ENCODE peak calls at places on chromosome 18, in five cellular contexts. R is fibroblast of lung, H is WERI-Rb-1, K is spleen, M is A549. O is an unnamed sample.

GRCh38 chr18:7904529-7904928 is 337.4 kb downstream of the PTPRM start:
- DNase-seq in M (peak), K (no peak), R (peak), H (no peak), O (no peak)

GRCh38 chr18:24633121-24633520 is 172.7 kb downstream of the HRH4 start:
- DNase-seq in H (peak), K (no peak), M (no peak), R (peak), O (no peak)

GRCh38 chr18:22378672-22379282 is 38.9 kb downstream of the CTAGE1 start:
- DNase-seq in K (no peak), H (peak), M (peak), R (peak), O (peak)

GRCh38 chr18:50953822-50954221 is 14.0 kb upstream of the ELAC1 start:
- DNase-seq in R (no peak), H (no peak), M (no peak), K (no peak), O (no peak)

GRCh38 chr18:70387018-70387417 is 98.2 kb downstream of the SOCS6 start:
- DNase-seq in K (no peak), H (no peak), R (no peak), M (no peak), O (no peak)

GRCh38 chr18:79945118-79946042 is 6.1 kb downstream of the SLC66A2 start:
- DNase-seq in K (peak), H (peak), R (no peak), M (no peak), O (no peak)

GRCh38 chr18:61546598-61546997 is 213.4 kb downstream of the CDH20 start:
- DNase-seq in M (no peak), K (no peak), R (peak), H (no peak), O (no peak)

GRCh38 chr18:23591011-23591410 is 4.7 kb upstream of the NPC1 start:
- DNase-seq in R (no peak), M (peak), K (no peak), H (no peak), O (no peak)

GRCh38 chr18:32530947-32531651 is 60.4 kb upstream of the GAREM1 start:
- DNase-seq in M (peak), R (peak), K (no peak), H (no peak), O (no peak)

GRCh38 chr18:55321268-55322175 is 266.5 kb downstream of the TCF4 start:
- DNase-seq in K (peak), M (peak), R (peak), H (peak), O (peak)

GRCh38 chr18:13381907-13382682 is 163.5 kb downstream of the LDLRAD4 start:
- DNase-seq in R (peak), K (no peak), M (peak), H (no peak), O (no peak)

GRCh38 chr18:24195296-24196053 is 56.6 kb downstream of the CABYR start:
- DNase-seq in M (no peak), H (no peak), K (no peak), R (no peak), O (no peak)

GRCh38 chr18:61605376-61606067 is 272.3 kb downstream of the CDH20 start:
- DNase-seq in K (no peak), M (no peak), H (no peak), R (no peak), O (no peak)

GRCh38 chr18:31101148-31102019 is 837 bp downstream of the DSC2 start:
- DNase-seq in R (peak), M (peak), K (peak), H (peak), O (no peak)

GRCh38 chr18:59787998-59788875 is 91.0 kb upstream of the CCBE1 start:
- DNase-seq in H (no peak), M (peak), K (no peak), R (peak), O (no peak)

GRCh38 chr18:24544141-24544498 is 83.7 kb downstream of the HRH4 start:
- DNase-seq in R (no peak), H (no peak), M (peak), K (no peak), O (peak)

GRCh38 chr18:31679133-31679731 is 5.1 kb downstream of the B4GALT6 start:
- DNase-seq in R (peak), H (no peak), M (peak), K (no peak), O (no peak)

GRCh38 chr18:33735428-33735827 is 157.4 kb downstream of the ASXL3 start:
- DNase-seq in K (no peak), M (no peak), R (no peak), H (no peak), O (no peak)

GRCh38 chr18:36187138-36187825 is at the start of gene MOCOS:
- DNase-seq in M (peak), H (peak), R (peak), K (peak), O (no peak)

GRCh38 chr18:58699551-58699950 is 28.3 kb downstream of the MALT1 start:
- DNase-seq in K (no peak), R (no peak), M (no peak), H (no peak), O (no peak)

GRCh38 chr18:21115519-21116411 is 4.2 kb upstream of the ROCK1 start:
- DNase-seq in H (no peak), K (no peak), M (no peak), R (peak), O (no peak)

GRCh38 chr18:54277899-54278298 is 8.6 kb downstream of the POLI start:
- DNase-seq in M (no peak), H (no peak), K (no peak), R (no peak), O (no peak)

GRCh38 chr18:48672671-48673340 is 134.0 kb downstream of the CTIF start:
- DNase-seq in M (no peak), K (no peak), H (no peak), R (no peak), O (peak)

GRCh38 chr18:49899647-49900330 is 86.5 kb upstream of the ACAA2 start:
- DNase-seq in H (peak), R (no peak), M (no peak), K (no peak), O (no peak)

DNA sequence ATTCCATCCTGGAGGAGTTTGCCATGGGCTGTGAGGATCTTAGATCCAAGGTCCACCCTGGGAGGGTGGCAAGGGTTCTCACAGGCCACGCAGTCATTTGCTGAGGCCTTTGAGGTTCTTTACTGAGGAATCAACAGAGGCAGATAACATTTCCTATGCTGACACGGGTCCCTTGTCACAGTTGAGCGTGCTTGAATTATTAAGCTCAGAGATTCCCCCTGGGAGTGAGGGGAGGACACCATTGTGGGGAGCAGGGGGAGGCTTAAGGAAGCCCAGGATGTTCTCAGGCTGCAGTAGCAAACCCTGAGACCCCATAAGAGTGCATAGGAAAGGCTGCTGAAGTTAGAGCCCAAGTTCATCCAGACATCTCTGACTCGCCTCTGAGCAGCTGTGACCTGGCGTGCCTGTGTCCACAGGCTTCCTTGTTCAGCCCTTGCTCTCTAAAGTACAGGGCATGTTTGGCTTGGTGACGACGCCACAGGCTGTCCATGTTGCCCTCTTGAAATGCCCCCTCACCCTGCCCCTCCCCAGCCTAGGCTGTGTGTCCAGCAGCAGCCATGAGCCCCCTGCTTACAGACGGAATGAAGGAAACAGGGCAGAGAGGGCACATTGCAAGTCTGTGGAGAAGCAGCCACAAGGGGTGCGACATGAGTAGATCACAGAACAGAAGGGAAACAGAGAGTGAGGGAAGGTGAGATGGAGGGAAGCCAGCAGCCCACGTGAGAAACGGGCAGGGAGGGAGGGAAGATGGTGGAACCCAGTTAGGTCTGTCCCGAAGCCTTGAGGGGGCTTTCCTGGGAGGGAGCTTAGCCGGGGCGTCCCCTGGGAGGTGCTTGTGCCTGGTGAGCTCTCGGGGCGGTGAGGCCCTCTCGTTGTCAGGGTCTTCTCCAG is 34.0 kb downstream of the NAPG start:
- DNase-seq in K (no peak), R (no peak), M (no peak), H (peak), O (peak)
- H3K4me3 ChIP-seq in K (no peak), R (no peak), M (no peak), H (peak), O (no peak)

GRCh38 chr18:47526147-47526546 is 274.7 kb upstream of the SKOR2 start:
- DNase-seq in K (no peak), M (no peak), R (no peak), H (no peak), O (no peak)

GRCh38 chr18:47528343-47528742 is 276.9 kb upstream of the SKOR2 start:
- DNase-seq in K (no peak), R (no peak), M (no peak), H (no peak), O (no peak)

GRCh38 chr18:47530695-47531094 is 279.2 kb upstream of the SKOR2 start:
- DNase-seq in K (no peak), R (no peak), M (no peak), H (no peak), O (no peak)

GRCh38 chr18:47531759-47532158 is 280.3 kb upstream of the SKOR2 start:
- DNase-seq in M (no peak), K (no peak), R (no peak), H (peak), O (no peak)
- TF ChIP-seq CTCF in M (no peak), K (no peak), R (no peak), H (peak), O (peak)

DNA sequence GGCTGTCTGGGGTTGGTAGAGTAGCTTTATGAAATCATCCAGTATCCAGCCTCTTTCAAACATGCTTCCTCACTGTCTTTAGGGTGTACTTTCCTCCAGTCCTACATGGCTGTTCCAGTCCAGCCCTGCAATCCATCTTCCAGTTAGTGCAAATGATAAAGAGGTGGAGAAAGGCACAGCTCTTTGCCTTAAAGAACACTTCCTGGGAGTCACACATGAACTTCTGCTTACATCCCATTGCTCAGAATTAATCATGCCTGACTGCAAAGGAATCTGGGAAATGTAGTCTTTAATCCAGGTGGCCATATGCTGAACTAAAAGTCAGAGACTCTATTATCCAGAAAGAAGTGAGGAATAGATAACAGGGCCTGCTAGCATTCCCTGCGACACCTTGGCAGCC is 220.4 kb downstream of the HAUS1 start:
- DNase-seq in M (peak), R (peak), K (no peak), H (no peak), O (peak)
- H3K4me3 ChIP-seq in M (no peak), R (no peak), K (no peak), H (no peak), O (no peak)

DNA sequence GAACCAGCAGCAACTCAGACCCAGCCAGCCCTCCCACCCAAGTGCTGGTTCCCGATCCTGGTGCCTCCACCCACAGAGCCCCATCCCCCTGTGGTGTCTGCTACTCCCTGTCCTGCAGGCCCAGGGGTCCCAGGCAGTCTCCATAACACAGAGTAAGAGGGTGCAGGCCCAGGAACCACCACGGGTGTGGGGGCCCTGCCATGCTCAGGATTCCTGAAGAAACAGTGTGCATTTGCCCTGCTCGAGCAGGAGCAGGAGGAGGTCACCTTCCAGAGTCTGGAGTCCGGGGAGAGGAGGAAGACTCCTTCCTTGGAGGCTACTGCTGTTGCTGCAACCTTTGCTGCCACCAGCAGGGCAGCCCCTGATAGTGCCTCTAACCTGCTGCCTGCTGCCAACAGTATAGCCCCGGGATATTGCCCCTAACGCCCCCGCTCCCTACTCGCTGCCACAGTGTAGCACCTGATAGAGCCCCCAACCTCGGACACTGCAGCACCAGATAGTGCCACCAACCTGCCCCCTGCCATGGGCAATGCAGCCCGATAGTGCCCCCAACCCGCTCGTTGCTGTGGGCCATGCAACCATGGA is 46.8 kb upstream of the ANKRD62 start:
- DNase-seq in R (no peak), K (no peak), M (no peak), H (no peak), O (no peak)
- TF ChIP-seq CTCF in R (no peak), K (no peak), M (peak), H (peak), O (no peak)

DNA sequence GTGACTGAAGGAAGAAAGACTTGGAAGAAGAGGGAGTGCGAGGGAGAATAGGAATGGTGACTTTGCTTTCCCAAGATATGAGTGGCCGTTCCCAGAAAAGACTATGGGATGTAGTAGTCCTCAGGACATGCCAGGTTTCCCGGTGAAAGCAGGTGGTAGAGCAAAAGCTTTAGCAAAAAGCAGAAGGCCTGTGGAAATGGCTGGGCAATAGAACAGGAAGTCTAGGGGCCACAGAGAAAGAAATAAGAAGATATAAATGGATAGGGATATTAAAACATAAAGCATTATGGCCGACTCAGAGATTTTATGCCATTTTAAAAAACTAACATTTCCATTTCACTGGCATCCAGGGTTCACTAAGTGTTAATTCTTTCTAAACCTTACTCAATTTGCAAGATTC is 1.2 kb upstream of the SERPINB13 start:
- DNase-seq in K (no peak), M (no peak), R (no peak), H (no peak), O (no peak)
- H3K4me3 ChIP-seq in K (no peak), M (no peak), R (no peak), H (no peak), O (no peak)

DNA sequence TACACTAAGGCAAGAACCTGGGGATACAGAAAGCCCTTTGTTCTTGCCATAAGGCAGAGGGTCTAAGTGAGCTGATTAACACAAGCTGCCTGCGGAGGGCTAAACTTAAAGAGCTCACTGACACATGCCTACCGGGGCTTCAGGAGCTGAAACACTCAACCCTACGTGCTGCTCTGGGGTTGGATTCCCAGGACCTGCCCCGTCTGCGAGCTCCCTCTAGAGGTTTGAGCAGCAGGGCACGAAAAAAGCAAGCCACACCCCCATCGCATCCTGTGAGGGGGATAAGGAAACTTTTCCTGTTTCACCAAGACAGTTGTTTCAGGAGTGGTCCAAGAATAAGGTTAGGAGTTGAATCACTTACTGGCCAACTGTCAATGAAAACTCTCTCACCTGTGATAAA is 562.1 kb downstream of the TMX3 start:
- DNase-seq in K (no peak), R (no peak), H (no peak), M (peak), O (no peak)
- TF ChIP-seq CTCF in K (no peak), R (no peak), H (no peak), M (no peak), O (no peak)

GRCh38 chr18:57437782-57438668 is 2.9 kb downstream of the ONECUT2 start:
- DNase-seq in H (peak), K (peak), M (peak), R (peak), O (no peak)
- H3K4me3 ChIP-seq in H (peak), K (peak), M (peak), R (no peak), O (no peak)

DNA sequence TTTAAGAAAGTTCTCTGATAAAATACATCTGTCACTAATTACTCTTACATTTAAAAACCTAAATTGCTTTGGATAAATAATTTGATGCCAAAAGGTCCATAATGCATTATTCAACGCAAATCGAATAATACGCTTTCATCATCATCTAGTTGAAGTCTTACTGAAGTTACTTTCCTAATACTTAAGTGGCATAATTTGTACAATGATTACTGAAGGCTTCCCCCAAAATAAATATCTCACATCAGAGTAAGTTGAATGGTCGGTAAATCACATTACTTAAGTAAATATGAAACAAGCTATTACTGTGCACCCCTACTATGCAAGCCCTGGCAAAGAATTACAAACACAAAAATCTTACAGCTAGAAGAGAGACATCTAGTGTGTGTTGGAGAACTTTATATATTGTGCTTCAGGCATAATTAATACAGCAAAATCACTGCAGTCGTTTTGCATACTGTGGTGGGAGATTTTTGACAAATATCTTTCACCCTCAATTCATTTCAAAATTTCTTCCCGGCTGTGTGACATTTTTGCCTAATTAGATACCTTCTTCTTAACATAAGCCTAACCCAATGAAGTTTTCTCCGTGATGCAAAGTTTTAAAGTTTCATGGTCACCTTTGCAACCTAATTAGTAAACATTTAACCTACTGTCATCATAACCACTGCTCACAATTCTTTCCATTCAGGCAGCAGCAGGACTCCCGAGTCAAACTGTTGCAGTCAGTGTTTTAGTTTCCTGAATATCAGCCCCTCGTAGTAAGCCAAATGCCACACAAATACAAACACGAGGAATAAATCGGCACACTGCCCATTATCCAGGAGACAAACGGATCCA is 106.0 kb upstream of the KCTD1 start:
- DNase-seq in H (no peak), M (peak), K (no peak), R (no peak), O (no peak)
- TF ChIP-seq CTCF in H (no peak), M (peak), K (no peak), R (no peak), O (peak)

DNA sequence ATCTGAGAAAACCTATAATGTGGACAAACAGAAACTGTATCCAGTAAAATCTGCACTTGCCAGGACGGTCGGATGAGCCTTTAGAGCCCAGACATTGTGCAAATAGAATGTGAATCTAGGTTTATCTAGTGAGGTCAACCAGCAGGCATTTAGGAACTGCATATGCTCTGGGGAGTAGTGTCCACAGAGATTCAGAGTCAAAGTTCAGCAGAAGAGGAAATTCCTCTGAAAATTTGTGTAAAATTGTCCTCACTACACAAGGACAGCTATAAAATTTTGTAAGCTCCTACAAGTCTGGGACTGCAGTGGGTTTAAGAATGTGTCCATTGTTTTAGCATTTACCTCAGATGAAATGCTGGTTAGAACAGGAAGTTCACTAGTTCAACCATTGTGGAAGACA is 9.8 kb upstream of the NDUFV2 start:
- DNase-seq in H (no peak), M (peak), R (no peak), K (no peak), O (no peak)
- H3K4me3 ChIP-seq in H (no peak), M (no peak), R (no peak), K (no peak), O (no peak)